ENCODE peak calls at places on chromosome 7, in six cellular contexts. F, J, S, M, O and A are unnamed samples.
A peak's percentile ranks its signal among the peaks of the same experiment; 100 is the strongest.

GRCh38 chr7:107816053-107816566 is 13.1 kb upstream of the SLC26A3 start:
- DNase-seq in S (no peak), F (no peak), M (no peak), J (no peak), O (no peak), A (no peak)

GRCh38 chr7:92720604-92721350 is 115.6 kb downstream of the CDK6 start:
- DNase-seq in F (no peak), S (no peak), M (no peak), O (no peak), J (no peak), A (no peak)

GRCh38 chr7:39342763-39343162 is 223.4 kb upstream of the YAE1 start:
- DNase-seq in M (no peak), J (no peak), S (no peak), F (no peak), O (no peak), A (no peak)

GRCh38 chr7:117014673-117015133 is 61.4 kb downstream of the ST7 start:
- DNase-seq in J (peak; percentile 72), O (peak; percentile 28), M (peak; percentile 40), F (peak; percentile 17), S (peak; percentile 27), A (no peak)

GRCh38 chr7:42233166-42233565 is 3.8 kb downstream of the GLI3 start:
- DNase-seq in O (no peak), S (no peak), M (no peak), F (no peak), J (no peak), A (no peak)

GRCh38 chr7:48708635-48709034 is 215.7 kb upstream of the CDC14C start:
- DNase-seq in J (no peak), O (no peak), M (no peak), F (no peak), S (no peak), A (peak; percentile 70)

GRCh38 chr7:23333671-23334246 is 34.6 kb downstream of the MALSU1 start:
- DNase-seq in S (peak; percentile 15), O (no peak), J (no peak), F (peak; percentile 47), M (no peak), A (no peak)

GRCh38 chr7:92794386-92794785 is 42.0 kb downstream of the CDK6 start:
- DNase-seq in M (no peak), J (no peak), O (no peak), S (no peak), F (no peak), A (no peak)

GRCh38 chr7:137946015-137946414 is 55.9 kb downstream of the CREB3L2 start:
- DNase-seq in M (no peak), S (no peak), J (no peak), F (no peak), O (no peak), A (no peak)

GRCh38 chr7:81990395-81990794 is 220.5 kb upstream of the HGF start:
- DNase-seq in S (no peak), O (no peak), J (no peak), F (no peak), M (no peak), A (no peak)

GRCh38 chr7:131544449-131545425 is 11.7 kb downstream of the PODXL start:
- DNase-seq in F (no peak), M (no peak), O (no peak), S (no peak), J (no peak), A (peak; percentile 84)

GRCh38 chr7:19798986-19799385 is 25.6 kb upstream of the TMEM196 start:
- DNase-seq in O (no peak), J (no peak), M (no peak), F (no peak), S (no peak), A (no peak)

GRCh38 chr7:151923097-151923876 is 33.0 kb upstream of the GALNTL5 start:
- DNase-seq in J (peak; percentile 29), M (no peak), F (no peak), S (no peak), O (no peak), A (no peak)

GRCh38 chr7:159226303-159226702 is 81.6 kb upstream of the VIPR2 start:
- DNase-seq in J (no peak), O (no peak), F (no peak), M (no peak), S (no peak), A (no peak)

GRCh38 chr7:105010538-105011523 is 3.2 kb upstream of the KMT2E start:
- DNase-seq in O (no peak), M (no peak), J (no peak), F (no peak), S (no peak), A (no peak)

GRCh38 chr7:129779602-129780256 is 168.2 kb downstream of the NRF1 start:
- DNase-seq in S (no peak), F (no peak), O (peak; percentile 49), M (no peak), J (no peak), A (no peak)

GRCh38 chr7:97851725-97852124 is 20.5 kb downstream of the ASNS start:
- DNase-seq in J (peak; percentile 39), F (no peak), M (no peak), S (no peak), O (no peak), A (no peak)

GRCh38 chr7:150451833-150452431 is 1.5 kb downstream of the GIMAP8 start:
- DNase-seq in O (no peak), F (no peak), M (no peak), J (peak; percentile 50), S (no peak), A (peak; percentile 20)

GRCh38 chr7:48154792-48155413 is 16.4 kb upstream of the ABCA13 start:
- DNase-seq in M (peak; percentile 81), O (peak; percentile 74), S (no peak), J (no peak), F (no peak), A (peak; percentile 75)

GRCh38 chr7:11193131-11193867 is 219.6 kb downstream of the PHF14 start:
- DNase-seq in S (peak; percentile 29), O (no peak), F (no peak), J (no peak), M (no peak), A (peak; percentile 85)

GRCh38 chr7:39153647-39154046 is 175.9 kb downstream of the POU6F2 start:
- DNase-seq in O (no peak), F (no peak), S (no peak), M (no peak), J (no peak), A (peak; percentile 59)

GRCh38 chr7:153381275-153382119 is 621.9 kb downstream of the ACTR3B start:
- DNase-seq in J (no peak), S (peak; percentile 23), F (no peak), O (peak; percentile 21), M (no peak), A (peak; percentile 89)

GRCh38 chr7:12490105-12490688 is 80.3 kb upstream of the SCIN start:
- DNase-seq in F (no peak), O (no peak), J (no peak), M (no peak), S (no peak), A (no peak)
- TF ChIP-seq CTCF in F (peak; percentile 31), O (peak; percentile 30), J (peak; percentile 46), M (no peak), S (peak; percentile 50), A (peak; percentile 79)

GRCh38 chr7:35280854-35281253 is 27.0 kb upstream of the TBX20 start:
- DNase-seq in S (no peak), J (no peak), F (no peak), M (no peak), O (no peak), A (no peak)

GRCh38 chr7:35286422-35286821 is 32.5 kb upstream of the TBX20 start:
- DNase-seq in S (no peak), O (no peak), M (no peak), F (no peak), J (no peak), A (no peak)

GRCh38 chr7:35286986-35287385 is 33.1 kb upstream of the TBX20 start:
- DNase-seq in F (no peak), S (no peak), J (no peak), O (no peak), M (no peak), A (no peak)

GRCh38 chr7:35289376-35289775 is 35.5 kb upstream of the TBX20 start:
- DNase-seq in J (no peak), M (no peak), S (no peak), F (no peak), O (no peak), A (no peak)

GRCh38 chr7:35285799-35286198 is 31.9 kb upstream of the TBX20 start:
- DNase-seq in S (no peak), M (no peak), F (no peak), O (no peak), J (no peak), A (no peak)
- H3K36me3 ChIP-seq in S (no peaks in the 10 kb centered on the region), M (no peaks in the 10 kb centered on the region), F (no peaks in the 10 kb centered on the region), O (no peaks in the 10 kb centered on the region), J (no peaks in the 10 kb centered on the region), A (no peaks in the 10 kb centered on the region)

GRCh38 chr7:91046322-91047088 is 217.7 kb upstream of the FZD1 start:
- DNase-seq in J (no peak), O (no peak), M (no peak), S (no peak), F (no peak), A (no peak)
- TF ChIP-seq CTCF in J (peak; percentile 18), O (no peak), M (no peak), S (peak; percentile 20), F (peak; percentile 15), A (peak; percentile 71)

GRCh38 chr7:94394058-94394398 is 667 bp upstream of the COL1A2 start:
- DNase-seq in S (no peak), J (no peak), O (no peak), M (no peak), F (peak; percentile 27), A (no peak)

GRCh38 chr7:94394399-94395140 is at the start of gene COL1A2:
- DNase-seq in J (peak; percentile 83), M (peak; percentile 52), F (peak; percentile 82), O (peak; percentile 48), S (peak; percentile 80), A (peak; percentile 90)

GRCh38 chr7:94396606-94397005 is 1.9 kb downstream of the COL1A2 start:
- DNase-seq in O (no peak), M (no peak), S (no peak), J (no peak), F (no peak), A (no peak)

GRCh38 chr7:94396044-94396443 is 1.3 kb downstream of the COL1A2 start:
- DNase-seq in O (no peak), F (no peak), S (no peak), J (no peak), M (no peak), A (no peak)

GRCh38 chr7:94395141-94396041 is 696 bp downstream of the COL1A2 start:
- DNase-seq in J (peak; percentile 48), F (no peak), O (peak; percentile 30), M (peak; percentile 50), S (no peak), A (peak; percentile 78)
- H3K36me3 ChIP-seq in J (peaks cover 22% of the 10 kb centered on the region), F (no peaks in the 10 kb centered on the region), O (no peaks in the 10 kb centered on the region), M (no peaks in the 10 kb centered on the region), S (peaks cover 32% of the 10 kb centered on the region), A (no peaks in the 10 kb centered on the region)

GRCh38 chr7:35037211-35037525 is at the start of gene DPY19L1:
- DNase-seq in O (no peak), S (no peak), F (no peak), M (no peak), J (no peak), A (no peak)

GRCh38 chr7:35036361-35037171 is 719 bp downstream of the DPY19L1 start:
- DNase-seq in S (peak; percentile 68), F (peak; percentile 55), O (peak; percentile 64), M (peak; percentile 58), J (peak; percentile 72), A (peak; percentile 83)

GRCh38 chr7:35037526-35038339 is 448 bp upstream of the DPY19L1 start:
- DNase-seq in M (peak; percentile 91), O (peak; percentile 96), F (peak; percentile 97), S (peak; percentile 96), J (peak; percentile 95), A (peak; percentile 96)

GRCh38 chr7:35038340-35038738 is 1.1 kb upstream of the DPY19L1 start:
- DNase-seq in S (no peak), F (no peak), M (no peak), O (no peak), J (no peak), A (no peak)

GRCh38 chr7:35035511-35035921 is 1.8 kb downstream of the DPY19L1 start:
- DNase-seq in F (no peak), M (peak; percentile 55), J (no peak), O (peak; percentile 28), S (no peak), A (peak; percentile 76)
- TF ChIP-seq CTCF in F (no peak), M (no peak), J (no peak), O (no peak), S (no peak), A (peak; percentile 31)